ENCODE peak calls at places on chromosome 14, in eight cellular contexts. L is left lung; U is CD4-positive, CD25-positive, alpha-beta regulatory T cell; W is HAP-1; T is PC-9; P is heart left ventricle; I is cardiac fibroblast; Q is tibial nerve. K is an unnamed sample.

GRCh38 chr14:24146622-24146977 is 190 bp upstream of the PSME2 start:
- DNase-seq in L (peak), P (peak), Q (peak), I (peak), T (peak), U (peak), W (peak), K (peak)

GRCh38 chr14:90757452-90757851 is 58.8 kb downstream of the TTC7B start:
- DNase-seq in L (no peak), P (no peak), W (no peak), U (no peak), I (no peak), Q (no peak), T (no peak), K (no peak)

GRCh38 chr14:106228541-106229158 is 702.3 kb downstream of the TMEM121 start:
- DNase-seq in P (no peak), Q (no peak), I (no peak), U (peak), L (no peak), W (no peak), T (no peak), K (no peak)

GRCh38 chr14:97318380-97318779 is 521.2 kb downstream of the VRK1 start:
- DNase-seq in L (no peak), U (no peak), P (no peak), I (no peak), T (no peak), Q (no peak), W (no peak), K (peak)

GRCh38 chr14:102768223-102769048 is 8.8 kb upstream of the TRAF3 start:
- DNase-seq in P (no peak), I (no peak), U (no peak), W (no peak), L (no peak), Q (no peak), T (no peak), K (peak)

GRCh38 chr14:36515896-36516718 is 3.9 kb downstream of the NKX2-1 start:
- DNase-seq in T (no peak), W (no peak), L (no peak), Q (no peak), U (no peak), I (no peak), P (no peak), K (no peak)

GRCh38 chr14:104666981-104667380 is 22.4 kb upstream of the INF2 start:
- DNase-seq in U (no peak), I (no peak), L (peak), P (no peak), Q (no peak), T (peak), W (no peak), K (no peak)

GRCh38 chr14:67515386-67516079 is 17.6 kb upstream of the PLEKHH1 start:
- DNase-seq in P (peak), L (peak), T (no peak), W (peak), Q (no peak), U (peak), I (no peak), K (peak)

GRCh38 chr14:103561381-103562134 is 899 bp downstream of the BAG5 start:
- DNase-seq in T (peak), P (no peak), Q (no peak), L (no peak), W (peak), U (peak), I (peak), K (peak)

GRCh38 chr14:90023176-90023896 is 38.5 kb upstream of the KCNK13 start:
- DNase-seq in P (no peak), L (no peak), Q (no peak), W (no peak), T (no peak), I (peak), U (no peak), K (no peak)

GRCh38 chr14:94933411-94933964 is 163.6 kb upstream of the GSC start:
- DNase-seq in P (no peak), Q (no peak), W (no peak), U (no peak), L (no peak), T (no peak), I (no peak), K (no peak)

GRCh38 chr14:63949696-63950095 is 96.9 kb downstream of the SYNE2 start:
- DNase-seq in T (no peak), Q (no peak), W (no peak), L (no peak), I (no peak), P (no peak), U (no peak), K (no peak)

GRCh38 chr14:100453930-100454329 is 130.8 kb downstream of the SLC25A47 start:
- DNase-seq in L (no peak), W (no peak), Q (no peak), U (no peak), T (no peak), I (no peak), P (no peak), K (no peak)

GRCh38 chr14:50971122-50971781 is 27.0 kb upstream of the PYGL start:
- DNase-seq in I (no peak), W (no peak), Q (no peak), L (no peak), U (no peak), T (no peak), P (no peak), K (no peak)

GRCh38 chr14:35878272-35879140 is 52.4 kb downstream of the BRMS1L start:
- DNase-seq in I (peak), P (peak), T (peak), U (no peak), Q (no peak), W (no peak), L (no peak), K (no peak)

GRCh38 chr14:77183896-77184295 is 2.3 kb downstream of the TMEM63C start:
- DNase-seq in I (no peak), T (no peak), U (no peak), W (no peak), Q (no peak), P (no peak), L (no peak), K (no peak)

GRCh38 chr14:22822017-22822618 is 6.9 kb upstream of the SLC7A7 start:
- DNase-seq in P (no peak), T (no peak), L (peak), W (no peak), Q (no peak), I (no peak), U (no peak), K (no peak)

GRCh38 chr14:20440882-20441281 is 4.9 kb upstream of the KLHL33 start:
- DNase-seq in P (no peak), I (no peak), T (no peak), U (peak), Q (no peak), L (no peak), W (no peak), K (no peak)

GRCh38 chr14:29028973-29029582 is 262.5 kb downstream of the FOXG1 start:
- DNase-seq in U (no peak), Q (no peak), P (no peak), L (no peak), W (peak), I (no peak), T (no peak), K (no peak)

GRCh38 chr14:95069547-95069946 is 87.8 kb downstream of the DICER1 start:
- DNase-seq in I (no peak), T (no peak), P (no peak), Q (no peak), L (no peak), U (no peak), W (no peak), K (no peak)

GRCh38 chr14:63517354-63517753 is 25.8 kb downstream of the PPP2R5E start:
- DNase-seq in L (no peak), W (no peak), U (no peak), T (no peak), P (no peak), Q (no peak), I (no peak), K (no peak)

GRCh38 chr14:58815781-58816297 is 178.1 kb downstream of the DACT1 start:
- DNase-seq in T (no peak), I (no peak), P (no peak), Q (no peak), L (no peak), W (no peak), U (no peak), K (no peak)

GRCh38 chr14:53956427-53957201 is at the start of gene BMP4:
- DNase-seq in U (no peak), I (peak), L (peak), P (peak), Q (peak), W (peak), T (peak), K (peak)

GRCh38 chr14:69955855-69956567 is 76.8 kb downstream of the SMOC1 start:
- DNase-seq in I (no peak), P (no peak), T (no peak), Q (no peak), U (no peak), L (no peak), W (no peak), K (no peak)

GRCh38 chr14:67665886-67666285 is 8.5 kb downstream of the VTI1B start:
- DNase-seq in U (no peak), T (no peak), W (no peak), L (no peak), I (peak), P (no peak), Q (no peak), K (no peak)

GRCh38 chr14:93150227-93151206 is 34.2 kb downstream of the MOAP1 start:
- DNase-seq in U (no peak), L (peak), Q (no peak), T (no peak), P (no peak), I (peak), W (no peak), K (no peak)

GRCh38 chr14:32635103-32635719 is 303.5 kb upstream of the NPAS3 start:
- DNase-seq in U (no peak), Q (no peak), T (no peak), W (no peak), P (no peak), I (peak), L (no peak), K (no peak)

GRCh38 chr14:20609215-20610001 is 18.2 kb upstream of the RNASE12 start:
- DNase-seq in I (peak), Q (peak), U (peak), W (peak), P (peak), T (peak), L (peak), K (peak)

GRCh38 chr14:104752338-104752734 is 611 bp upstream of the SIVA1 start:
- DNase-seq in I (no peak), L (no peak), U (no peak), Q (no peak), T (no peak), W (no peak), P (no peak), K (no peak)

GRCh38 chr14:26444745-26445144 is 153.1 kb downstream of the NOVA1 start:
- DNase-seq in I (peak), L (no peak), U (no peak), W (peak), P (no peak), T (no peak), Q (no peak), K (no peak)

GRCh38 chr14:81436296-81437138 is 36.4 kb upstream of the STON2 start:
- DNase-seq in P (peak), W (peak), I (peak), L (peak), U (no peak), T (peak), Q (peak), K (no peak)

GRCh38 chr14:74239848-74240793 is 872 bp downstream of the VSX2 start:
- DNase-seq in W (no peak), I (no peak), L (no peak), T (no peak), P (no peak), Q (no peak), U (peak), K (no peak)

GRCh38 chr14:74242055-74243042 is 3.1 kb downstream of the VSX2 start:
- DNase-seq in U (no peak), T (no peak), W (no peak), L (no peak), I (no peak), Q (no peak), P (no peak), K (no peak)

GRCh38 chr14:74243051-74243450 is 3.8 kb downstream of the VSX2 start:
- DNase-seq in U (no peak), I (no peak), W (no peak), P (no peak), L (no peak), T (no peak), Q (no peak), K (no peak)

GRCh38 chr14:74240794-74241610 is 1.8 kb downstream of the VSX2 start:
- DNase-seq in U (peak), Q (no peak), L (no peak), P (no peak), T (no peak), W (no peak), I (peak), K (no peak)

GRCh38 chr14:74241611-74242005 is 2.4 kb downstream of the VSX2 start:
- DNase-seq in Q (no peak), W (no peak), T (no peak), U (no peak), P (no peak), I (no peak), L (no peak), K (no peak)
- H3K4me3 ChIP-seq in Q (no peak), W (no peak), T (no peak), U (no peak), P (no peak), I (no peak), L (no peak), K (no peak)

GRCh38 chr14:61927521-61927920 is 165.3 kb downstream of the SNAPC1 start:
- DNase-seq in T (peak), L (no peak), Q (no peak), I (no peak), W (no peak), P (no peak), U (no peak), K (no peak)
- H3K4me3 ChIP-seq in T (peak), L (no peak), Q (no peak), I (no peak), W (no peak), P (no peak), U (no peak), K (no peak)

DNA sequence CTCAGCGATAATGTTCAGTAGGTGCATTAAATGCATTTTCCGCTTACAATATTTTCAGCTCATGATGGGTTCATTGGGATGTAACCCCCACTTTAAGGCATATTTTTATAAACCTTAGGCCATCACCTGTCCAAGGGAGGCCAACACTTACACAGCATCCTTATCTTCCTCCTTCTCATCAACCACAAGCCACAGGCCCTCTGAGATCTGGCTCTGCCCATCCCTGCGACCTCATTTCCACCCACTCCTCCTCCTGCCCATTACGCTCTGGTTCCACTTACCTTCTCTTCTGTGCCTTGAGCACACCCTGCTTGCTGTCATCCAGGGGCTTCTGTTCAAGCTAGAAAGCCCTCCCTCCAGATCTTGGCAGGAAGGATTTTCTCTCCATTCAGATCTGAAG is 93.2 kb downstream of the EGLN3 start:
- DNase-seq in Q (no peak), U (no peak), W (no peak), L (no peak), P (no peak), I (no peak), T (no peak), K (no peak)
- H3K4me3 ChIP-seq in Q (no peak), U (no peak), W (no peak), L (no peak), P (no peak), I (no peak), T (no peak), K (no peak)

DNA sequence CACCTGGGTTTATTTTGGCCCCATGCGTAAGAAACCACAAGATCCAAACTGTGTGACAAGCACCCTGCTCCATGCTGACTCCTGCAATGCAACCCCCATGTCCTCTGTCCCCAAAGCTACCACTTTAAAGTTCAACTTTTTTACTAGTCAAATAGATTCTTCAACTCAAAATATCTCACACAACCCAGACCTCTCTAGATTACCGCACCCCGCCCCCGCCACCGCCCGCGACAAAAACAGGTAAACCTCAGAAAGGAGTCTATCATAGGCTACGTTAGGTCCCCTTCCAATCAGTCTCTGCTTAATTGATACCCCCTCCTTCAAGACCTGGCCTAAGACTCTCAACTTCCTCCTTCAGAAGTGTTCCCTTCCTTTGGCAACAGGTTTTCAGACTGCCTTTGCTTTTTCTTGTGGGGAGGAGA is 2.2 kb downstream of the ZFP36L1 start:
- DNase-seq in U (peak), W (no peak), Q (no peak), P (peak), T (no peak), L (no peak), I (peak), K (no peak)
- H3K4me3 ChIP-seq in U (peak), W (peak), Q (peak), P (peak), T (peak), L (peak), I (peak), K (peak)